ENCODE peak calls at places on chromosomes 5 and 9, in six cellular contexts. X is NCI-H2081; R is stimulated activated naive CD8-positive, alpha-beta T cell treated with anti-CD3 and anti-CD28 coated beads, Interleukin-15, amount 100 ng/mL, for 72 hours; V is fibroblast of pulmonary artery; N is KBM-7; O is memory B cell. P is an unnamed sample.

GRCh38 chr9:107378031-107378430 is 95.0 kb downstream of the RAD23B start:
- DNase-seq in N (no peak), X (no peak), O (no peak), V (no peak), R (no peak), P (no peak)

GRCh38 chr5:95818181-95819147 is 4.1 kb downstream of the GLRX start:
- DNase-seq in N (peak), R (no peak), X (no peak), O (peak), V (no peak), P (no peak)

GRCh38 chr5:171592076-171592475 is 172.6 kb downstream of the FGF18 start:
- DNase-seq in X (no peak), V (no peak), O (no peak), N (no peak), R (no peak), P (no peak)

GRCh38 chr9:130981002-130981760 is 27.8 kb upstream of the LAMC3 start:
- DNase-seq in N (peak), O (no peak), X (no peak), R (no peak), V (no peak), P (no peak)

GRCh38 chr9:27750571-27750970 is 177.3 kb upstream of the C9orf72 start:
- DNase-seq in X (no peak), O (no peak), V (no peak), R (no peak), N (no peak), P (no peak)

GRCh38 chr5:15587941-15588340 is 88.0 kb downstream of the FBXL7 start:
- DNase-seq in O (no peak), X (no peak), N (no peak), V (peak), R (no peak), P (no peak)

GRCh38 chr9:96859461-96860198 is 5.3 kb upstream of the ZNF782 start:
- DNase-seq in X (no peak), R (no peak), N (no peak), O (no peak), V (peak), P (no peak)

GRCh38 chr9:97406620-97407177 is 5.2 kb upstream of the TDRD7 start:
- DNase-seq in R (no peak), V (no peak), X (no peak), N (no peak), O (no peak), P (no peak)

GRCh38 chr9:31084331-31084730 is 1300.1 kb upstream of the ACO1 start:
- DNase-seq in R (no peak), O (no peak), V (no peak), X (no peak), N (no peak), P (no peak)

GRCh38 chr5:59660737-59661136 is 232.8 kb downstream of the PDE4D start:
- DNase-seq in O (no peak), N (peak), V (peak), X (peak), R (no peak), P (peak)

GRCh38 chr5:142618125-142618524 is 67.8 kb downstream of the FGF1 start:
- DNase-seq in X (no peak), O (no peak), N (no peak), R (no peak), V (peak), P (no peak)

GRCh38 chr5:7827602-7828001 is 23.3 kb downstream of the CFAP90 start:
- DNase-seq in O (no peak), N (no peak), X (no peak), R (no peak), V (no peak), P (no peak)

GRCh38 chr5:76732405-76733048 is 16.6 kb downstream of the F2R start:
- DNase-seq in R (no peak), O (no peak), N (no peak), X (no peak), V (no peak), P (no peak)

GRCh38 chr5:60636001-60636400 is 64.0 kb downstream of the DEPDC1B start:
- DNase-seq in R (no peak), V (no peak), X (no peak), N (no peak), O (no peak), P (no peak)

GRCh38 chr9:116464987-116465571 is 222.0 kb upstream of the TRIM32 start:
- DNase-seq in O (no peak), R (no peak), X (no peak), N (no peak), V (no peak), P (no peak)

GRCh38 chr5:81027481-81028058 is 67.4 kb downstream of the RASGRF2 start:
- DNase-seq in R (no peak), V (no peak), X (no peak), O (no peak), N (no peak), P (no peak)

GRCh38 chr5:318341-318897 is 3.1 kb upstream of the AHRR start:
- DNase-seq in V (no peak), O (no peak), X (peak), N (peak), R (no peak), P (no peak)

GRCh38 chr5:72160299-72160698 is 53.0 kb downstream of the MAP1B start:
- DNase-seq in O (no peak), R (no peak), V (peak), N (no peak), X (peak), P (no peak)

P was measured in HEK293T.